ENCODE peak calls at places on chromosomes 5 and 9, in nine cellular contexts. M is AG09319, A is NCI-H460, H is GM23248, D is RPMI8226, B is occipital lobe, G is MM.1S, O is GM20000, W is IMR-90. X is an unnamed sample.
A peak's percentile ranks its signal among the peaks of the same experiment; 100 is the strongest.

GRCh38 chr5:95843733-95844223 is 21.3 kb upstream of the GLRX start:
- DNase-seq in M (peak; percentile 46), A (no peak), H (peak; percentile 56), D (no peak), B (no peak), G (no peak), O (no peak), W (no peak), X (no peak)

GRCh38 chr5:15615859-15616258 is 115.9 kb downstream of the FBXL7 start:
- DNase-seq in M (peak; percentile 31), A (no peak), H (peak; percentile 64), D (no peak), B (no peak), G (no peak), O (no peak), W (peak; percentile 20), X (no peak)

GRCh38 chr5:172816887-172817418 is 17.1 kb upstream of the ERGIC1 start:
- DNase-seq in M (no peak), A (no peak), H (peak; percentile 95), D (no peak), B (peak; percentile 54), G (no peak), O (no peak), W (peak; percentile 93), X (no peak)

GRCh38 chr5:180803181-180804128 is 849 bp upstream of the MGAT1 start:
- DNase-seq in M (no peak), A (no peak), H (peak; percentile 70), D (peak; percentile 90), B (no peak), G (peak; percentile 96), O (peak; percentile 91), W (no peak), X (peak; percentile 77)

GRCh38 chr5:14714706-14715105 is 50.2 kb downstream of the OTULIN start:
- DNase-seq in M (no peak), A (no peak), H (no peak), D (peak; percentile 5), B (no peak), G (no peak), O (no peak), W (no peak), X (no peak)

GRCh38 chr5:151757233-151758140 is 944 bp downstream of the ATOX1 start:
- DNase-seq in M (no peak), A (no peak), H (peak; percentile 61), D (peak; percentile 45), B (no peak), G (peak; percentile 46), O (peak; percentile 42), W (no peak), X (no peak)

GRCh38 chr5:26649000-26649399 is 389.4 kb downstream of the CDH9 start:
- DNase-seq in M (no peak), A (no peak), H (no peak), D (no peak), B (no peak), G (no peak), O (no peak), W (no peak), X (no peak)

GRCh38 chr5:162911873-162912272 is 525.5 kb upstream of the CCNG1 start:
- DNase-seq in M (no peak), A (no peak), H (no peak), D (no peak), B (no peak), G (no peak), O (no peak), W (no peak), X (no peak)

GRCh38 chr9:92763721-92764380 is 782 bp downstream of the BICD2 start:
- DNase-seq in M (no peak), A (no peak), H (peak; percentile 57), D (peak; percentile 37), B (no peak), G (peak; percentile 29), O (peak; percentile 67), W (no peak), X (no peak)

GRCh38 chr5:122192883-122193496 is 63.6 kb downstream of the ZNF474 start:
- DNase-seq in M (no peak), A (peak; percentile 58), H (peak; percentile 81), D (peak; percentile 83), B (no peak), G (peak; percentile 67), O (peak; percentile 58), W (peak; percentile 79), X (no peak)

GRCh38 chr5:9698849-9699240 is 68.7 kb upstream of the TAS2R1 start:
- DNase-seq in M (no peak), A (no peak), H (peak; percentile 45), D (no peak), B (no peak), G (no peak), O (no peak), W (no peak), X (no peak)

GRCh38 chr5:28808967-28809810 is 1770.8 kb upstream of the CDH9 start:
- DNase-seq in M (no peak), A (no peak), H (no peak), D (no peak), B (no peak), G (no peak), O (no peak), W (no peak), X (no peak)

GRCh38 chr9:93908591-93909241 is 46.4 kb downstream of the BARX1 start:
- DNase-seq in M (no peak), A (no peak), H (peak; percentile 9), D (peak; percentile 84), B (no peak), G (peak; percentile 13), O (no peak), W (no peak), X (no peak)

GRCh38 chr5:98527846-98528245 is 245.6 kb upstream of the RGMB start:
- DNase-seq in M (no peak), A (no peak), H (no peak), D (no peak), B (no peak), G (no peak), O (no peak), W (no peak), X (no peak)

GRCh38 chr5:80592761-80593160 is 22.7 kb upstream of the ANKRD34B start:
- DNase-seq in M (no peak), A (no peak), H (no peak), D (no peak), B (no peak), G (no peak), O (no peak), W (no peak), X (no peak)

X was measured in posterior cingulate gyrus.